ENCODE peak calls at places on chromosomes 13 and 19, in eight cellular contexts. I is neural crest cell, N is epithelial cell of esophagus, A is fibroblast of pulmonary artery, U is fibroblast of mammary gland, W is Caco-2, B is Peyer's patch, C is right lobe of liver. S is an unnamed sample.

GRCh38 chr13:45851171-45851889 is at the start of gene SIAH3:
- DNase-seq in I (no peak), N (peak; percentile 55), A (peak; percentile 18), U (peak; percentile 29), W (no peak), B (no peak), C (no peak), S (peak; percentile 10)

GRCh38 chr13:78680064-78680463 is 21.1 kb upstream of the OBI1 start:
- DNase-seq in I (no peak), N (no peak), A (no peak), U (no peak), W (no peak), B (no peak), C (no peak), S (no peak)

GRCh38 chr19:6412111-6412999 is 12.3 kb downstream of the KHSRP start:
- DNase-seq in I (no peak), N (peak; percentile 41), A (peak; percentile 21), U (no peak), W (peak; percentile 63), B (peak; percentile 79), C (no peak), S (no peak)

GRCh38 chr19:15252398-15253018 is 20.3 kb upstream of the EPHX3 start:
- DNase-seq in I (peak; percentile 26), N (peak; percentile 42), A (peak; percentile 58), U (peak; percentile 68), W (no peak), B (no peak), C (no peak), S (peak; percentile 46)

GRCh38 chr13:108595416-108596257 is 33.8 kb upstream of the MYO16 start:
- DNase-seq in I (no peak), N (no peak), A (no peak), U (peak; percentile 3), W (no peak), B (no peak), C (no peak), S (no peak)

GRCh38 chr19:41974652-41975051 is 15.5 kb upstream of the RABAC1 start:
- DNase-seq in I (no peak), N (peak; percentile 55), A (no peak), U (no peak), W (no peak), B (no peak), C (no peak), S (no peak)

GRCh38 chr13:27374126-27374613 is 50.2 kb upstream of the GTF3A start:
- DNase-seq in I (no peak), N (peak; percentile 8), A (no peak), U (peak; percentile 27), W (no peak), B (peak; percentile 80), C (no peak), S (no peak)

GRCh38 chr13:52925221-52925620 is 76.8 kb upstream of the PCDH8 start:
- DNase-seq in I (no peak), N (peak; percentile 45), A (no peak), U (no peak), W (no peak), B (no peak), C (no peak), S (no peak)

GRCh38 chr19:24069907-24070657 is 16.9 kb upstream of the ZNF254 start:
- DNase-seq in I (no peak), N (peak; percentile 67), A (no peak), U (no peak), W (no peak), B (no peak), C (no peak), S (no peak)

GRCh38 chr13:35923347-35923746 is 207.8 kb downstream of the DCLK1 start:
- DNase-seq in I (no peak), N (peak; percentile 72), A (peak; percentile 33), U (peak; percentile 61), W (no peak), B (no peak), C (no peak), S (peak; percentile 55)

GRCh38 chr13:80196756-80197155 is 144.2 kb downstream of the SPRY2 start:
- DNase-seq in I (no peak), N (peak; percentile 34), A (peak; percentile 15), U (peak; percentile 23), W (no peak), B (no peak), C (no peak), S (no peak)

GRCh38 chr19:54196514-54196913 is 4.1 kb upstream of the RPS9 start:
- DNase-seq in I (no peak), N (no peak), A (no peak), U (no peak), W (no peak), B (no peak), C (no peak), S (no peak)

GRCh38 chr13:110685305-110685704 is 20.6 kb downstream of the CARS2 start:
- DNase-seq in I (no peak), N (no peak), A (no peak), U (peak; percentile 79), W (no peak), B (no peak), C (no peak), S (no peak)

GRCh38 chr19:17687857-17688784 is at the start of gene UNC13A:
- DNase-seq in I (peak; percentile 78), N (peak; percentile 47), A (peak; percentile 48), U (peak; percentile 20), W (peak; percentile 52), B (no peak), C (no peak), S (peak; percentile 35)

GRCh38 chr19:16566161-16566560 is 6.1 kb downstream of the SLC35E1 start:
- DNase-seq in I (no peak), N (no peak), A (no peak), U (no peak), W (no peak), B (no peak), C (no peak), S (no peak)

GRCh38 chr13:73984949-73985691 is 149.1 kb downstream of the KLF12 start:
- DNase-seq in I (no peak), N (no peak), A (peak; percentile 36), U (no peak), W (no peak), B (no peak), C (no peak), S (no peak)

GRCh38 chr19:23254141-23254910 is 4.1 kb upstream of the ZNF724 start:
- DNase-seq in I (no peak), N (no peak), A (no peak), U (no peak), W (no peak), B (no peak), C (no peak), S (no peak)

GRCh38 chr13:97142452-97142851 is 79.7 kb upstream of the MBNL2 start:
- DNase-seq in I (no peak), N (no peak), A (peak; percentile 40), U (peak; percentile 28), W (peak; percentile 85), B (peak; percentile 77), C (peak; percentile 63), S (no peak)

GRCh38 chr19:4575978-4576933 is 16.8 kb upstream of the SEMA6B start:
- DNase-seq in I (peak; percentile 88), N (peak; percentile 44), A (peak; percentile 73), U (peak; percentile 63), W (peak; percentile 74), B (peak; percentile 77), C (peak; percentile 75), S (peak; percentile 60)
- TF ChIP-seq CTCF in I (peak; percentile 75), N (peak; percentile 69), A (peak; percentile 77), U (peak; percentile 69), W (peak; percentile 65), B (peak; percentile 61), C (peak; percentile 76), S (peak; percentile 79)

DNA sequence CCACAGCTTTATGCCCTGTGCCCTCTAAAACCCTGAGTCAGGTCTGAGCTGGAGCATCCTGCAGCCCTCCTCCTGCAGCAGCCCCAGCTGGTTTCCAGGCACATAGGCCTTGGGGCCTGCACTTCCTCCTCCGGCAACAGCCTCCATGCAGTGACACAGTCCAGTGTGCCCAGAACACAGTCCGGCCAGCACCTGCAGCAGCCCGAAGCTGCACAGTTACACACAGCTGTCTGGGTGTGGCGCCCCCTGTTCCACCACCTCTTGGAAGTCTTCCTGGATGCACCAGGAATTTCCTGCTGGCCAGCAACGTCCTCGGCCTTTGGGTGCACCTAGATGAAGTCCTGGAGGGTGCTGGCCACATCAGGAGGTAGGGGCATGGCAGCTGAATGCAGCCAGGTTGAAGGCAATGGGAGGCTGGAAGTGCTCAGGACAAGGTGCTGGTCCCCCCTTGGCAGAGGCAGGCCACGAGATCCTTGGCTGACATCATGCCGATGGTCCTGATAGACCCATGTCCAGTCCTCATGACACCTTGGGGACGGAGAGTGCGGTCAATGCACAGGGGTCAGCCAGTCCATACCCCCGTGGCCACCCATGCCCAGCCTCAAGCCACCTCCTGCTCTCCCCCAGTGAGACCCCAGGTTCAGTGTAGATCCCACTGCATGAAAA is 27.1 kb upstream of the PARP4 start:
- DNase-seq in I (no peak), N (no peak), A (no peak), U (no peak), W (no peak), B (no peak), C (no peak), S (no peak)
- TF ChIP-seq CTCF in I (no peak), N (no peak), A (no peak), U (no peak), W (no peak), B (no peak), C (no peak), S (no peak)

DNA sequence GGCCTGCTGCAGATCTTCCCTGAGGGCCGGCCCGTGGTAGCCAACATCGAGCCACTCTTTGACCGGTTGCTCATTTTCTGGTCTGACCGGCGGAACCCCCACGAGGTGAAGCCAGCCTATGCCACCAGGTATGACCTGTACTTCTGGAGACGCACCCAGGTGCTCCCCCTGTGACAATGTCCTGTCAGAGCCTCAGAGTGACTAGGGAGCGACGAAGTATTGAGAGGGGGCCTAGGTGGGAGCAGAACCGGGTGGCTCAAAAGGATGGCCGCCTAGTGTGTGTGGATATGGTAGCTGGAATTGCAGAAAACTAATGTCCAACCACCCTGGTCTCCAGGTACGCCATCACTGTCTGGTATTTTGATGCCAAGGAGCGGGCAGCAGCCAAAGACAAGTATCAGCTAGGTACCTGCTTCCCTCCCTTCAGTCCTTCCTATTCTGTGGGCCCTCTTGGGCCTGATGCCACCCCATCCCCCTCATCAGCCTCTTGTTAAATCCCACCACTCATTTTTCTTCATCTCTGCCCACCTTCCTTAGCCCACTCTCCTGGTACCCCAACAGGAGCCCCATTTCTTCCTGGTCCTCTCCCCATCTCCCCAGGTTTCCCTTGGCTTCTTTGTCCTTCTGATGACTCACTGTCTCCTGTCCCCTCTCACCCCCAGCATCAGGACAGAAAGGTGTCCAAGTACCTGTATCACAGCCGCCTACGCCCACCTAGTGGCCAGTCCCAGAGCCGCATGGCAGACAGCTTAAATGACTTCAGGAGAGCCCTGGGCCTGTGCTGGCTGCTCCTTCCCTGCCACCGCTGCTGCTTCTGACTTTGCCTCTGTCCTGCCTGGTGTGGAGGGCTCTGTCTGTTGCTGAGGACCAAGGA is 8.4 kb downstream of the EGLN2 start:
- DNase-seq in I (no peak), N (peak; percentile 43), A (no peak), U (no peak), W (peak; percentile 88), B (no peak), C (no peak), S (no peak)
- TF ChIP-seq CTCF in I (peak; percentile 52), N (peak; percentile 47), A (peak; percentile 28), U (no peak), W (peak; percentile 65), B (no peak), C (peak; percentile 23), S (peak; percentile 37)

DNA sequence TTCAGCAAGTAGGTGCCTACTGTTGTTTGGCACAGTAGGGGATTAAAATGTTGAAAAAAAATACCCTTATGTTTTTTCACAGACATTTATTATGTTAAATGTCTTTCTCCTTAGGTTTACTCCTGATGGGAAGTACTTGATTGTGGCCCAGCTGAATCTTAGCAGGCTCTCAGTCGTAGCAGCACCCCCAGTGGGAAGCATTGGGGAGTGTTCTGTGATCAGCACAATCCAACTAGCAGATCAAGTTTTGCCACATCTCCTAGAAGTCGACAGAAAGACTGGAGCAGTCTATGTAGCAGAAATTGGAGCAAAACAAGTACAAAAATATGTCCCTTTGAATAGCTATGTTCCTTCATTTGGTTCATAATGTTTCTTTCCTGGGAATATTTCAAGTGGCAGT is 9.3 kb downstream of the NHLRC3 start:
- DNase-seq in I (no peak), N (peak; percentile 72), A (no peak), U (no peak), W (peak; percentile 49), B (no peak), C (no peak), S (no peak)
- TF ChIP-seq CTCF in I (peak; percentile 53), N (peak; percentile 73), A (peak; percentile 14), U (peak; percentile 9), W (peak; percentile 21), B (no peak), C (no peak), S (no peak)

S was measured in fibroblast of the aortic adventitia.